ENCODE peak calls at places on chromosomes 2 and 18, in four cellular contexts. V is esophagus squamous epithelium, A is suprapubic skin, W is IMR-90. B is an unnamed sample.
A peak's percentile ranks its signal among the peaks of the same experiment; 100 is the strongest.

GRCh38 chr18:35497006-35497333 is 790 bp downstream of the INO80C start:
- DNase-seq in V (no peak), A (no peak), W (peak; percentile 51), B (peak; percentile 59)

GRCh38 chr2:226408131-226408530 is 391.5 kb downstream of the IRS1 start:
- DNase-seq in W (no peak), A (no peak), V (no peak), B (no peak)

GRCh38 chr18:29191263-29191662 is 1014.3 kb upstream of the CDH2 start:
- DNase-seq in W (peak; percentile 45), A (no peak), V (no peak), B (no peak)

GRCh38 chr2:31332521-31332920 is 82.0 kb downstream of the XDH start:
- DNase-seq in W (no peak), A (no peak), V (no peak), B (no peak)

GRCh38 chr2:151560289-151560688 is 150.6 kb downstream of the RIF1 start:
- DNase-seq in A (no peak), V (no peak), W (peak; percentile 33), B (no peak)

GRCh38 chr2:20635698-20636584 is 15.0 kb downstream of the HS1BP3 start:
- DNase-seq in A (peak; percentile 91), V (no peak), W (peak; percentile 71), B (peak; percentile 88)

GRCh38 chr2:1686784-1687105 is 57.6 kb downstream of the PXDN start:
- DNase-seq in V (no peak), W (peak; percentile 80), A (no peak), B (no peak)

GRCh38 chr2:96353032-96353561 is 17.5 kb downstream of the NCAPH start:
- DNase-seq in W (no peak), V (no peak), A (peak; percentile 82), B (no peak)

GRCh38 chr2:235416816-235417499 is 76.9 kb upstream of the AGAP1 start:
- DNase-seq in A (no peak), V (no peak), W (peak; percentile 12), B (no peak)

GRCh38 chr18:55918449-55918848 is 330.5 kb upstream of the TCF4 start:
- DNase-seq in A (no peak), W (peak; percentile 31), V (no peak), B (no peak)

GRCh38 chr18:28411806-28412205 is 234.9 kb upstream of the CDH2 start:
- DNase-seq in V (no peak), A (no peak), W (no peak), B (no peak)

GRCh38 chr18:998976-999375 is 94.3 kb downstream of the ADCYAP1 start:
- DNase-seq in V (no peak), A (no peak), W (no peak), B (no peak)

GRCh38 chr2:41930807-41931566 is 116.8 kb upstream of the PKDCC start:
- DNase-seq in V (no peak), W (no peak), A (peak; percentile 46), B (no peak)

GRCh38 chr2:190504912-190505311 is 29.6 kb downstream of the NEMP2 start:
- DNase-seq in V (no peak), A (no peak), W (no peak), B (no peak)

GRCh38 chr2:64140665-64141064 is 3.6 kb downstream of the PELI1 start:
- DNase-seq in V (no peak), A (no peak), W (no peak), B (no peak)

GRCh38 chr2:11743531-11743815 is 3.0 kb upstream of the LPIN1 start:
- DNase-seq in V (no peak), A (no peak), W (no peak), B (no peak)

GRCh38 chr18:8799593-8799992 is 94.2 kb downstream of the MTCL1 start:
- DNase-seq in W (peak; percentile 63), A (no peak), V (no peak), B (no peak)

GRCh38 chr2:42964444-42965081 is 172.2 kb upstream of the HAAO start:
- DNase-seq in A (peak; percentile 92), W (peak; percentile 98), V (no peak), B (no peak)

GRCh38 chr2:140929866-140930265 is 1201.0 kb downstream of the LRP1B start:
- DNase-seq in A (no peak), W (no peak), V (no peak), B (no peak)

GRCh38 chr2:220460257-220460985 is 833.0 kb downstream of the SLC4A3 start:
- DNase-seq in V (no peak), W (peak; percentile 12), A (no peak), B (no peak)

GRCh38 chr2:128311755-128312341 is 6.8 kb downstream of the HS6ST1 start:
- DNase-seq in V (no peak), W (no peak), A (peak; percentile 57), B (no peak)

GRCh38 chr2:230929381-230930148 is 4.5 kb upstream of the GPR55 start:
- DNase-seq in A (peak; percentile 33), V (no peak), W (no peak), B (no peak)

GRCh38 chr2:187055463-187055862 is 206.5 kb upstream of the ZSWIM2 start:
- DNase-seq in A (no peak), V (no peak), W (no peak), B (no peak)

GRCh38 chr2:86283461-86284030 is 53.9 kb downstream of the REEP1 start:
- DNase-seq in V (no peak), W (no peak), A (no peak), B (no peak)

GRCh38 chr2:98445167-98445522 is 487 bp downstream of the INPP4A start:
- DNase-seq in V (no peak), A (no peak), W (no peak), B (no peak)

GRCh38 chr2:174145827-174146226 is 102.5 kb downstream of the OLA1 start:
- DNase-seq in W (no peak), V (no peak), A (no peak), B (no peak)

GRCh38 chr2:61017003-61017555 is 441 bp upstream of the PEX13 start:
- DNase-seq in W (peak; percentile 71), A (peak; percentile 74), V (peak; percentile 44), B (peak; percentile 90)

GRCh38 chr18:55323051-55323994 is 264.7 kb downstream of the TCF4 start:
- DNase-seq in V (no peak), W (peak; percentile 31), A (no peak), B (no peak)

GRCh38 chr2:235492850-235493344 is 946 bp upstream of the AGAP1 start:
- DNase-seq in W (no peak), A (peak; percentile 68), V (no peak), B (no peak)

GRCh38 chr2:70124983-70125480 is 37.8 kb downstream of the PCBP1 start:
- DNase-seq in A (peak; percentile 87), W (peak; percentile 31), V (no peak), B (peak; percentile 68)

GRCh38 chr18:23971656-23972230 is 42.8 kb upstream of the TTC39C start:
- DNase-seq in V (no peak), W (no peak), A (no peak), B (no peak)

GRCh38 chr2:176297067-176297466 is 27.8 kb downstream of the MTX2 start:
- DNase-seq in A (no peak), W (no peak), V (no peak), B (no peak)

GRCh38 chr2:27442282-27442980 is at the start of gene KRTCAP3:
- DNase-seq in W (no peak), V (no peak), A (peak; percentile 64), B (peak; percentile 84)

GRCh38 chr2:114688241-114688640 is 245.8 kb downstream of the DPP10 start:
- DNase-seq in V (no peak), W (no peak), A (no peak), B (no peak)

GRCh38 chr2:52238782-52239181 is 1206.8 kb upstream of the NRXN1 start:
- DNase-seq in A (no peak), V (no peak), W (no peak), B (no peak)

GRCh38 chr2:26573241-26573925 is 67.8 kb downstream of the CIB4 start:
- DNase-seq in W (no peak), V (no peak), A (no peak), B (no peak)

DNA sequence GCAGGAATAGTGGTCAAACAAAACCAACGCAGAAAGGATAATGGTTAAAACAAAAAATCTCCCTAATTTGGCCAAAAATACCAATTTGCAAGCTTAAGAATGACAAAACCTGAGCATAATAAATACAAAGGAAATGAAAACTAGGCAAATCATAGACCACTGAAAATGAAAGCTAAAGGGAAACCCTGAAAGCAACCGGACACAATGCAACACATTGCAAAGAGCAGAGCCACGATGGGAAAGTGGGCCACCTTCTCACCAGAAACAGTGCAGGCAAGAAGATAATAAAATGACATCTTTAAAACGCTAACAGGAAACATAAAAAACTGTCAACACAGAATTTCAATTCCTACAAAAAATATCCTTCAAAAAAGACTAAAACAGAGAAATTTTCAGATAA is 239.7 kb downstream of the L3MBTL4 start:
- DNase-seq in W (no peak), A (no peak), V (no peak), B (no peak)
- H3K27ac ChIP-seq in W (no peak overlapping the region), A (no peak overlapping the region), V (no peak overlapping the region), B (no peak overlapping the region)

GRCh38 chr2:237604391-237604790 is 13.9 kb upstream of the RAB17 start:
- DNase-seq in W (no peak), V (no peak), A (no peak), B (no peak)

GRCh38 chr2:237602409-237602808 is 11.9 kb upstream of the RAB17 start:
- DNase-seq in W (no peak), V (no peak), A (no peak), B (no peak)

GRCh38 chr2:237604960-237605359 is 14.4 kb upstream of the RAB17 start:
- DNase-seq in W (peak; percentile 26), A (no peak), V (no peak), B (no peak)

GRCh38 chr2:237603049-237603717 is 12.6 kb upstream of the RAB17 start:
- DNase-seq in W (no peak), A (no peak), V (no peak), B (no peak)

GRCh38 chr2:237603718-237604362 is 13.3 kb upstream of the RAB17 start:
- DNase-seq in V (no peak), A (no peak), W (peak; percentile 80), B (peak; percentile 47)
- TF ChIP-seq POLR2A in V (no peak), A (peak; percentile 34), W (no peak), B (no peak)

GRCh38 chr18:12317664-12318333 is 9.8 kb downstream of the TUBB6 start:
- DNase-seq in A (peak; percentile 66), W (peak; percentile 85), V (no peak), B (no peak)

GRCh38 chr18:12324991-12325725 is 17.1 kb downstream of the TUBB6 start:
- DNase-seq in W (no peak), V (no peak), A (peak; percentile 62), B (no peak)

GRCh38 chr18:12318334-12318697 is 10.3 kb downstream of the TUBB6 start:
- DNase-seq in A (no peak), V (no peak), W (no peak), B (no peak)

GRCh38 chr18:12318857-12319256 is 10.8 kb downstream of the TUBB6 start:
- DNase-seq in V (no peak), A (no peak), W (no peak), B (no peak)

DNA sequence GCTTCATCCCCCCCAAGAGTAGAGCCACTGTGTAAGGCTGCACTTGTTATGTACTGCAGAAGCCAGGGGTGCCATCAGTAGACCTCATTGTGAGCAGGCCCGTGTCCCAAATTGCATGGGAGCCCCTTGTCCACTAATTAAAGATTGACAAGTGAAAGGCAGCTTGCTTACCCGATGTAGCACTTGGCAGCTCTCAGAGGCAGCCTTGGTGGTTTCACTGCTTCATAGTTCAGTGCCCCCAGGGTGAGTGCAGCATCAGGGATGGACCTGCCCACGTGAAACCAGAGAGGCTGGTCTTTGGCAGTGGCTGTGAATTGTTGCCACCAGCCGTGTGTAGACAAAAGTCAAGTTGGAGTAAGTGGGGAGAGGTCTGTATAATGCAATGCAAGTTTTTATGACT is 13.3 kb downstream of the TUBB6 start:
- DNase-seq in A (peak; percentile 51), V (no peak), W (no peak), B (no peak)
- H3K27ac ChIP-seq in A (no peak overlapping the region), V (no peak overlapping the region), W (no peak overlapping the region), B (no peak overlapping the region)

GRCh38 chr18:31942999-31943894 is at the start of gene TRAPPC8:
- DNase-seq in A (peak; percentile 99), W (peak; percentile 98), V (peak; percentile 97), B (peak; percentile 99)
- TF ChIP-seq POLR2A in A (peak; percentile 54), W (peak; percentile 89), V (no peak), B (peak; percentile 61)

B was measured in transverse colon.